ENCODE peak calls at places on chromosome 17, in seven cellular contexts. One of them, this sample, is unnamed.

GRCh38 chr17:19812407-19812806 is 55.3 kb downstream of the ULK2 start:
- DNase-seq in posterior cingulate gyrus: peak; percentile 41
- DNase-seq in thoracic aorta: no peak
- DNase-seq in NT2/D1: no peak
- DNase-seq in GDM1: no peak
- DNase-seq in NAMALWA: peak; percentile 7
- DNase-seq in activated effector memory CD4-positive, alpha-beta T cell treated with Interleukin-2 at 50 U/mL for 16 hours: no peak
- DNase-seq in this sample: no peak

GRCh38 chr17:16483021-16483645 is 8.9 kb downstream of the LRRC75A start:
- DNase-seq in NAMALWA: no peak
- DNase-seq in activated effector memory CD4-positive, alpha-beta T cell treated with Interleukin-2 at 50 U/mL for 16 hours: no peak
- DNase-seq in posterior cingulate gyrus: no peak
- DNase-seq in GDM1: no peak
- DNase-seq in NT2/D1: no peak
- DNase-seq in thoracic aorta: no peak
- DNase-seq in this sample: no peak

GRCh38 chr17:34067009-34067408 is 188.1 kb upstream of the CCL2 start:
- DNase-seq in thoracic aorta: no peak
- DNase-seq in posterior cingulate gyrus: no peak
- DNase-seq in NAMALWA: no peak
- DNase-seq in GDM1: no peak
- DNase-seq in NT2/D1: no peak
- DNase-seq in activated effector memory CD4-positive, alpha-beta T cell treated with Interleukin-2 at 50 U/mL for 16 hours: no peak
- DNase-seq in this sample: peak; percentile 72

GRCh38 chr17:62206550-62206949 is 141.5 kb upstream of the MED13 start:
- DNase-seq in GDM1: no peak
- DNase-seq in posterior cingulate gyrus: no peak
- DNase-seq in activated effector memory CD4-positive, alpha-beta T cell treated with Interleukin-2 at 50 U/mL for 16 hours: no peak
- DNase-seq in thoracic aorta: no peak
- DNase-seq in NAMALWA: no peak
- DNase-seq in NT2/D1: no peak
- DNase-seq in this sample: no peak

GRCh38 chr17:82160081-82160480 is 52.6 kb downstream of the CCDC57 start:
- DNase-seq in GDM1: no peak
- DNase-seq in NAMALWA: no peak
- DNase-seq in NT2/D1: no peak
- DNase-seq in activated effector memory CD4-positive, alpha-beta T cell treated with Interleukin-2 at 50 U/mL for 16 hours: no peak
- DNase-seq in thoracic aorta: no peak
- DNase-seq in posterior cingulate gyrus: no peak
- DNase-seq in this sample: no peak

GRCh38 chr17:55925440-55925839 is 174.6 kb downstream of the PCTP start:
- DNase-seq in posterior cingulate gyrus: no peak
- DNase-seq in NAMALWA: no peak
- DNase-seq in thoracic aorta: no peak
- DNase-seq in activated effector memory CD4-positive, alpha-beta T cell treated with Interleukin-2 at 50 U/mL for 16 hours: no peak
- DNase-seq in NT2/D1: no peak
- DNase-seq in GDM1: no peak
- DNase-seq in this sample: no peak

GRCh38 chr17:39845052-39845976 is 18.8 kb downstream of the IKZF3 start:
- DNase-seq in GDM1: no peak
- DNase-seq in NAMALWA: no peak
- DNase-seq in posterior cingulate gyrus: no peak
- DNase-seq in activated effector memory CD4-positive, alpha-beta T cell treated with Interleukin-2 at 50 U/mL for 16 hours: no peak
- DNase-seq in thoracic aorta: no peak
- DNase-seq in NT2/D1: no peak
- DNase-seq in this sample: peak; percentile 28

GRCh38 chr17:6546069-6546718 is 10.2 kb downstream of the PITPNM3 start:
- DNase-seq in activated effector memory CD4-positive, alpha-beta T cell treated with Interleukin-2 at 50 U/mL for 16 hours: no peak
- DNase-seq in NT2/D1: no peak
- DNase-seq in posterior cingulate gyrus: no peak
- DNase-seq in NAMALWA: no peak
- DNase-seq in GDM1: no peak
- DNase-seq in thoracic aorta: no peak
- DNase-seq in this sample: no peak

GRCh38 chr17:32197987-32198386 is 55.7 kb downstream of the RHOT1 start:
- DNase-seq in NT2/D1: no peak
- DNase-seq in thoracic aorta: no peak
- DNase-seq in posterior cingulate gyrus: no peak
- DNase-seq in GDM1: no peak
- DNase-seq in activated effector memory CD4-positive, alpha-beta T cell treated with Interleukin-2 at 50 U/mL for 16 hours: no peak
- DNase-seq in NAMALWA: no peak
- DNase-seq in this sample: no peak

This sample was measured in DMS153.